ENCODE peak calls at places on chromosomes 6 and 20, in seven cellular contexts. A is kidney; Y is activated T-helper 1 cell treated with anti-CD3 and anti-CD28 coated beads, Interleukin-12 subunit alpha, Interleukin-12 subunit beta, Interleukin-2, Interleukin-4 antibody, amounts not matched to agents 30 ng/mL and 10 ng/mL and 1 ng/mL, durations not matched to agents 14 hours and 24 hours and 36 hours; S is GM23248; J is NCI-H446; L is ureter; H is astrocyte of the spinal cord. F is an unnamed sample.

GRCh38 chr20:37914672-37915433 is 11.9 kb downstream of the VSTM2L start:
- DNase-seq in A (no peak), Y (peak), S (no peak), J (no peak), L (no peak), H (no peak), F (peak)

GRCh38 chr6:83867527-83868161 is 8.2 kb downstream of the CYB5R4 start:
- DNase-seq in A (no peak), Y (no peak), S (peak), J (no peak), L (no peak), H (peak), F (no peak)

GRCh38 chr20:56504373-56505005 is 20.1 kb upstream of the FAM209A start:
- DNase-seq in A (no peak), Y (no peak), S (peak), J (no peak), L (no peak), H (no peak), F (no peak)

GRCh38 chr6:165231581-165232276 is 77.7 kb downstream of the C6orf118 start:
- DNase-seq in A (no peak), Y (no peak), S (peak), J (no peak), L (no peak), H (peak), F (no peak)

GRCh38 chr20:42191140-42191860 is 573.1 kb upstream of the CHD6 start:
- DNase-seq in A (no peak), Y (no peak), S (no peak), J (no peak), L (no peak), H (no peak), F (no peak)

GRCh38 chr20:11092151-11092550 is 418.4 kb upstream of the JAG1 start:
- DNase-seq in A (no peak), Y (no peak), S (no peak), J (no peak), L (no peak), H (no peak), F (no peak)

GRCh38 chr6:36539814-36540568 is 7.3 kb downstream of the STK38 start:
- DNase-seq in A (no peak), Y (no peak), S (no peak), J (no peak), L (no peak), H (no peak), F (no peak)

GRCh38 chr6:75230484-75231325 is 12.9 kb downstream of the COX7A2 start:
- DNase-seq in A (no peak), Y (no peak), S (peak), J (peak), L (no peak), H (peak), F (no peak)

GRCh38 chr20:10524034-10524476 is 89.0 kb downstream of the SLX4IP start:
- DNase-seq in A (no peak), Y (no peak), S (no peak), J (no peak), L (peak), H (peak), F (no peak)

GRCh38 chr20:62550087-62550565 is 74.3 kb upstream of the GATA5 start:
- DNase-seq in A (no peak), Y (no peak), S (no peak), J (no peak), L (peak), H (no peak), F (no peak)

GRCh38 chr6:169789146-169789943 is 37.9 kb downstream of the ERMARD start:
- DNase-seq in A (no peak), Y (no peak), S (no peak), J (no peak), L (peak), H (no peak), F (no peak)

GRCh38 chr6:42819803-42820508 is 38.1 kb downstream of the BICRAL start:
- DNase-seq in A (no peak), Y (no peak), S (peak), J (no peak), L (no peak), H (no peak), F (no peak)

GRCh38 chr20:23926941-23927872 is 47.7 kb upstream of the CST5 start:
- DNase-seq in A (no peak), Y (no peak), S (peak), J (no peak), L (no peak), H (no peak), F (no peak)

GRCh38 chr6:149373511-149373910 is 26.6 kb upstream of the SUMO4 start:
- DNase-seq in A (no peak), Y (no peak), S (no peak), J (no peak), L (no peak), H (no peak), F (no peak)

GRCh38 chr6:28537065-28537464 is 11.4 kb downstream of the GPX5 start:
- DNase-seq in A (no peak), Y (no peak), S (peak), J (no peak), L (no peak), H (peak), F (no peak)

GRCh38 chr20:10921491-10922010 is 247.8 kb upstream of the JAG1 start:
- DNase-seq in A (no peak), Y (no peak), S (no peak), J (no peak), L (no peak), H (no peak), F (no peak)

GRCh38 chr6:5728726-5729434 is 277.8 kb downstream of the NRN1 start:
- DNase-seq in A (no peak), Y (no peak), S (peak), J (no peak), L (no peak), H (peak), F (no peak)

GRCh38 chr20:46084805-46085792 is 4.7 kb downstream of the NCOA5 start:
- DNase-seq in A (no peak), Y (no peak), S (peak), J (no peak), L (no peak), H (peak), F (no peak)

GRCh38 chr20:34475979-34476736 is 40.1 kb upstream of the DYNLRB1 start:
- DNase-seq in A (peak), Y (no peak), S (peak), J (no peak), L (peak), H (peak), F (peak)

GRCh38 chr6:86913795-86914194 is 23.5 kb upstream of the HTR1E start:
- DNase-seq in A (no peak), Y (no peak), S (no peak), J (no peak), L (no peak), H (no peak), F (no peak)

GRCh38 chr20:37188787-37189186 is 9.4 kb upstream of the MROH8 start:
- DNase-seq in A (no peak), Y (no peak), S (no peak), J (no peak), L (no peak), H (no peak), F (no peak)

GRCh38 chr6:35731736-35732532 is 4.9 kb upstream of the ARMC12 start:
- DNase-seq in A (peak), Y (peak), S (peak), J (peak), L (peak), H (peak), F (peak)

GRCh38 chr6:116017546-116018276 is 43.0 kb downstream of the FRK start:
- DNase-seq in A (no peak), Y (no peak), S (no peak), J (no peak), L (no peak), H (no peak), F (no peak)

GRCh38 chr20:44173116-44173515 is 13.9 kb downstream of the JPH2 start:
- DNase-seq in A (no peak), Y (no peak), S (no peak), J (no peak), L (no peak), H (no peak), F (no peak)

GRCh38 chr20:19497064-19497463 is 261.0 kb upstream of the RIN2 start:
- DNase-seq in A (no peak), Y (no peak), S (peak), J (no peak), L (no peak), H (peak), F (no peak)

GRCh38 chr6:107982511-107982910 is 24.5 kb upstream of the SEC63 start:
- DNase-seq in A (no peak), Y (no peak), S (no peak), J (no peak), L (no peak), H (no peak), F (no peak)

GRCh38 chr20:50642288-50642803 is 49.0 kb downstream of the RIPOR3 start:
- DNase-seq in A (no peak), Y (no peak), S (no peak), J (no peak), L (no peak), H (no peak), F (no peak)

GRCh38 chr20:8601542-8601912 is 467.4 kb upstream of the PLCB4 start:
- DNase-seq in A (no peak), Y (no peak), S (no peak), J (no peak), L (no peak), H (no peak), F (no peak)

GRCh38 chr6:149919834-149920225 is 3.1 kb downstream of the RAET1G start:
- DNase-seq in A (peak), Y (no peak), S (no peak), J (no peak), L (peak), H (no peak), F (no peak)

GRCh38 chr6:56541736-56542366 is 100.8 kb downstream of the DST start:
- DNase-seq in A (no peak), Y (no peak), S (no peak), J (no peak), L (no peak), H (no peak), F (no peak)

GRCh38 chr6:165821754-165822153 is 158.7 kb upstream of the PDE10A start:
- DNase-seq in A (no peak), Y (no peak), S (no peak), J (no peak), L (no peak), H (no peak), F (no peak)

GRCh38 chr20:45783656-45784294 is 7.9 kb downstream of the WFDC3 start:
- DNase-seq in A (no peak), Y (no peak), S (no peak), J (peak), L (no peak), H (peak), F (no peak)

GRCh38 chr6:89449182-89449581 is 16.2 kb downstream of the ANKRD6 start:
- DNase-seq in A (no peak), Y (no peak), S (no peak), J (no peak), L (no peak), H (no peak), F (no peak)

GRCh38 chr6:167945937-167946485 is 51.5 kb upstream of the KIF25 start:
- DNase-seq in A (no peak), Y (no peak), S (no peak), J (no peak), L (no peak), H (no peak), F (no peak)

GRCh38 chr6:16519265-16520242 is 241.7 kb downstream of the ATXN1 start:
- DNase-seq in A (no peak), Y (no peak), S (no peak), J (no peak), L (no peak), H (no peak), F (no peak)

GRCh38 chr6:167298166-167298565 is 7.1 kb downstream of the UNC93A start:
- DNase-seq in A (no peak), Y (no peak), S (no peak), J (no peak), L (no peak), H (no peak), F (no peak)

GRCh38 chr6:54335871-54336270 is 27.6 kb downstream of the TINAG start:
- DNase-seq in A (no peak), Y (no peak), S (peak), J (peak), L (no peak), H (peak), F (no peak)

GRCh38 chr6:35048631-35049083 is 92.5 kb downstream of the TCP11 start:
- DNase-seq in A (no peak), Y (peak), S (peak), J (no peak), L (no peak), H (peak), F (no peak)